ENCODE peak calls at places on chromosome 17, in seven cellular contexts. One of them, this sample, is unnamed.

GRCh38 chr17:8463089-8463488 is 27.4 kb downstream of the NDEL1 start:
- DNase-seq in colonic mucosa: no peak
- DNase-seq in fibroblast of mammary gland: peak
- DNase-seq in transverse colon: no peak
- DNase-seq in fibroblast of lung: no peak
- DNase-seq in thyroid gland: no peak
- DNase-seq in SK-N-SH: no peak
- DNase-seq in this sample: no peak

GRCh38 chr17:44872131-44872768 is 24.6 kb downstream of the HIGD1B start:
- DNase-seq in colonic mucosa: no peak
- DNase-seq in fibroblast of mammary gland: no peak
- DNase-seq in SK-N-SH: no peak
- DNase-seq in fibroblast of lung: no peak
- DNase-seq in transverse colon: peak
- DNase-seq in thyroid gland: no peak
- DNase-seq in this sample: no peak

GRCh38 chr17:75985986-75986385 is 6.9 kb downstream of the TEN1 start:
- DNase-seq in colonic mucosa: no peak
- DNase-seq in thyroid gland: no peak
- DNase-seq in fibroblast of mammary gland: no peak
- DNase-seq in fibroblast of lung: no peak
- DNase-seq in transverse colon: no peak
- DNase-seq in SK-N-SH: no peak
- DNase-seq in this sample: no peak

GRCh38 chr17:35376245-35376644 is 2.8 kb upstream of the SLFN11 start:
- DNase-seq in fibroblast of mammary gland: peak
- DNase-seq in thyroid gland: no peak
- DNase-seq in colonic mucosa: no peak
- DNase-seq in fibroblast of lung: no peak
- DNase-seq in SK-N-SH: no peak
- DNase-seq in transverse colon: no peak
- DNase-seq in this sample: no peak

GRCh38 chr17:73028311-73028755 is 64.2 kb downstream of the SLC39A11 start:
- DNase-seq in SK-N-SH: no peak
- DNase-seq in thyroid gland: no peak
- DNase-seq in fibroblast of lung: peak
- DNase-seq in fibroblast of mammary gland: peak
- DNase-seq in colonic mucosa: no peak
- DNase-seq in transverse colon: no peak
- DNase-seq in this sample: no peak

GRCh38 chr17:54967621-54968258 is 714 bp downstream of the COX11 start:
- DNase-seq in SK-N-SH: peak
- DNase-seq in colonic mucosa: peak
- DNase-seq in fibroblast of lung: peak
- DNase-seq in fibroblast of mammary gland: peak
- DNase-seq in thyroid gland: no peak
- DNase-seq in transverse colon: peak
- DNase-seq in this sample: no peak

GRCh38 chr17:8005951-8006730 is 3.7 kb downstream of the GUCY2D start:
- DNase-seq in transverse colon: no peak
- DNase-seq in colonic mucosa: no peak
- DNase-seq in fibroblast of mammary gland: no peak
- DNase-seq in SK-N-SH: peak
- DNase-seq in fibroblast of lung: no peak
- DNase-seq in thyroid gland: no peak
- DNase-seq in this sample: no peak

GRCh38 chr17:77644981-77645380 is 313.5 kb upstream of the TNRC6C start:
- DNase-seq in thyroid gland: no peak
- DNase-seq in fibroblast of mammary gland: no peak
- DNase-seq in SK-N-SH: no peak
- DNase-seq in colonic mucosa: no peak
- DNase-seq in fibroblast of lung: no peak
- DNase-seq in transverse colon: no peak
- DNase-seq in this sample: no peak

GRCh38 chr17:37708616-37709212 is 36.1 kb downstream of the HNF1B start:
- DNase-seq in SK-N-SH: no peak
- DNase-seq in thyroid gland: no peak
- DNase-seq in fibroblast of mammary gland: peak
- DNase-seq in transverse colon: peak
- DNase-seq in colonic mucosa: peak
- DNase-seq in fibroblast of lung: peak
- DNase-seq in this sample: no peak

GRCh38 chr17:68089881-68090280 is 54.3 kb downstream of the KPNA2 start:
- DNase-seq in fibroblast of mammary gland: peak
- DNase-seq in thyroid gland: peak
- DNase-seq in SK-N-SH: no peak
- DNase-seq in colonic mucosa: peak
- DNase-seq in transverse colon: peak
- DNase-seq in fibroblast of lung: peak
- DNase-seq in this sample: peak

GRCh38 chr17:41811549-41812175 is at the start of gene P3H4:
- DNase-seq in colonic mucosa: peak
- DNase-seq in SK-N-SH: peak
- DNase-seq in fibroblast of mammary gland: peak
- DNase-seq in fibroblast of lung: peak
- DNase-seq in transverse colon: peak
- DNase-seq in thyroid gland: peak
- DNase-seq in this sample: peak

GRCh38 chr17:33073416-33073815 is 81.8 kb downstream of the SPACA3 start:
- DNase-seq in fibroblast of lung: no peak
- DNase-seq in SK-N-SH: no peak
- DNase-seq in thyroid gland: no peak
- DNase-seq in transverse colon: no peak
- DNase-seq in colonic mucosa: no peak
- DNase-seq in fibroblast of mammary gland: no peak
- DNase-seq in this sample: no peak

GRCh38 chr17:33072421-33073175 is 81.0 kb downstream of the SPACA3 start:
- DNase-seq in thyroid gland: no peak
- DNase-seq in SK-N-SH: no peak
- DNase-seq in transverse colon: no peak
- DNase-seq in colonic mucosa: no peak
- DNase-seq in fibroblast of mammary gland: no peak
- DNase-seq in fibroblast of lung: peak
- DNase-seq in this sample: no peak
- TF ChIP-seq CTCF in thyroid gland: no peak
- TF ChIP-seq CTCF in SK-N-SH: no peak
- TF ChIP-seq CTCF in transverse colon: no peak
- TF ChIP-seq CTCF in colonic mucosa: no peak
- TF ChIP-seq CTCF in fibroblast of mammary gland: no peak
- TF ChIP-seq CTCF in fibroblast of lung: no peak
- TF ChIP-seq CTCF in this sample: no peak

GRCh38 chr17:1512351-1512750 is 4.1 kb downstream of the INPP5K start:
- DNase-seq in colonic mucosa: no peak
- DNase-seq in SK-N-SH: no peak
- DNase-seq in thyroid gland: no peak
- DNase-seq in fibroblast of lung: no peak
- DNase-seq in fibroblast of mammary gland: no peak
- DNase-seq in transverse colon: no peak
- DNase-seq in this sample: no peak

GRCh38 chr17:1519678-1520077 is 3.3 kb upstream of the INPP5K start:
- DNase-seq in fibroblast of mammary gland: no peak
- DNase-seq in colonic mucosa: no peak
- DNase-seq in thyroid gland: no peak
- DNase-seq in SK-N-SH: no peak
- DNase-seq in fibroblast of lung: no peak
- DNase-seq in transverse colon: no peak
- DNase-seq in this sample: no peak

GRCh38 chr17:1515640-1516402 is 591 bp downstream of the INPP5K start:
- DNase-seq in thyroid gland: peak
- DNase-seq in SK-N-SH: peak
- DNase-seq in fibroblast of mammary gland: peak
- DNase-seq in transverse colon: peak
- DNase-seq in fibroblast of lung: peak
- DNase-seq in colonic mucosa: peak
- DNase-seq in this sample: no peak

GRCh38 chr17:1518410-1518809 is 2.0 kb upstream of the INPP5K start:
- DNase-seq in fibroblast of lung: no peak
- DNase-seq in thyroid gland: no peak
- DNase-seq in colonic mucosa: no peak
- DNase-seq in fibroblast of mammary gland: no peak
- DNase-seq in transverse colon: no peak
- DNase-seq in SK-N-SH: no peak
- DNase-seq in this sample: no peak

DNA sequence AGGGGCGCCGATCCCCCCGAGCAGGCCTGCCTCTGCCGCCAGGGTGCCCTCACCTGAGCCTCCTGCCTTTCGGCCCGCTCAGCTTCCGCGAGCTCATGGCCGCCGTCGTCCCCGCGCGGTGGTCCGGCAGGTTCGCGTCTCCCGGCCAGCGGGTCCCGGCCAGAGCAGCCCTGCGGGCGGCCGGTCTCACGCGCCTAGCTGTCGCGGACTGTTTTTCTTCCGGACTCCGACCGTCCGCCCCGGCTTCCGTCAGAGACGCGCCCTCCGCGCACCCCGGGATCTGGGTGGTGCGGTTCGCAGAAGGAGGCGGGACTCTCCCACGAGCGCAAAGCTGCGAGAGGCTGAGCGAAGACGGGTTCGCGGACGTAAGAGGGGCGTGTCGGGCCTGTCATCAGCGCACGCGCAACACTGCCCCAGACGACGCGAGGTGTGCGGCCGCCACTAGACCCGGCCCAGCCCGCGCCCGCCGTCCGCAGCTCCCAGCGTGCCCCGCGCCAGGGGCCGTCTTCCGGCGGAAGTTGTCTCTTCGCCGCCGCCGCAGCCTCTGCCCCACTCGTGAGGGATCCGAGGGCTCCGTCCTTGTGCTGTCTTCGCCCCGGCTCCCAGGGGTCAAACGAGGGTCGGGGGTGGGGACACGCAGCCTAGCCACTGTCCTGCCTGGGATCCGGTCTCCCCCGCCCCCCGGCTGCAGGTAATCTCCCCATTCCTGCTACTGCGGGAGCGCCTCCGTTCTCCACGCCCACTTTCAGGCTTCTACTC is at the start of gene INPP5K:
- DNase-seq in colonic mucosa: peak
- DNase-seq in thyroid gland: peak
- DNase-seq in transverse colon: peak
- DNase-seq in fibroblast of mammary gland: peak
- DNase-seq in SK-N-SH: peak
- DNase-seq in fibroblast of lung: peak
- DNase-seq in this sample: peak
- TF ChIP-seq CTCF in colonic mucosa: no peak
- TF ChIP-seq CTCF in thyroid gland: peak
- TF ChIP-seq CTCF in transverse colon: no peak
- TF ChIP-seq CTCF in fibroblast of mammary gland: no peak
- TF ChIP-seq CTCF in SK-N-SH: no peak
- TF ChIP-seq CTCF in fibroblast of lung: peak
- TF ChIP-seq CTCF in this sample: no peak

GRCh38 chr17:57461082-57461481 is 204.8 kb downstream of the MSI2 start:
- DNase-seq in SK-N-SH: no peak
- DNase-seq in transverse colon: no peak
- DNase-seq in fibroblast of mammary gland: peak
- DNase-seq in fibroblast of lung: peak
- DNase-seq in thyroid gland: no peak
- DNase-seq in colonic mucosa: no peak
- DNase-seq in this sample: no peak

GRCh38 chr17:57462007-57462579 is 205.8 kb downstream of the MSI2 start:
- DNase-seq in thyroid gland: no peak
- DNase-seq in fibroblast of lung: no peak
- DNase-seq in transverse colon: no peak
- DNase-seq in SK-N-SH: no peak
- DNase-seq in fibroblast of mammary gland: no peak
- DNase-seq in colonic mucosa: no peak
- DNase-seq in this sample: no peak

GRCh38 chr17:57457188-57457587 is 200.9 kb downstream of the MSI2 start:
- DNase-seq in SK-N-SH: no peak
- DNase-seq in transverse colon: no peak
- DNase-seq in thyroid gland: no peak
- DNase-seq in colonic mucosa: no peak
- DNase-seq in fibroblast of mammary gland: no peak
- DNase-seq in fibroblast of lung: no peak
- DNase-seq in this sample: no peak

GRCh38 chr17:57458718-57459285 is 202.5 kb downstream of the MSI2 start:
- DNase-seq in SK-N-SH: no peak
- DNase-seq in thyroid gland: no peak
- DNase-seq in transverse colon: no peak
- DNase-seq in fibroblast of mammary gland: no peak
- DNase-seq in fibroblast of lung: no peak
- DNase-seq in colonic mucosa: no peak
- DNase-seq in this sample: no peak

DNA sequence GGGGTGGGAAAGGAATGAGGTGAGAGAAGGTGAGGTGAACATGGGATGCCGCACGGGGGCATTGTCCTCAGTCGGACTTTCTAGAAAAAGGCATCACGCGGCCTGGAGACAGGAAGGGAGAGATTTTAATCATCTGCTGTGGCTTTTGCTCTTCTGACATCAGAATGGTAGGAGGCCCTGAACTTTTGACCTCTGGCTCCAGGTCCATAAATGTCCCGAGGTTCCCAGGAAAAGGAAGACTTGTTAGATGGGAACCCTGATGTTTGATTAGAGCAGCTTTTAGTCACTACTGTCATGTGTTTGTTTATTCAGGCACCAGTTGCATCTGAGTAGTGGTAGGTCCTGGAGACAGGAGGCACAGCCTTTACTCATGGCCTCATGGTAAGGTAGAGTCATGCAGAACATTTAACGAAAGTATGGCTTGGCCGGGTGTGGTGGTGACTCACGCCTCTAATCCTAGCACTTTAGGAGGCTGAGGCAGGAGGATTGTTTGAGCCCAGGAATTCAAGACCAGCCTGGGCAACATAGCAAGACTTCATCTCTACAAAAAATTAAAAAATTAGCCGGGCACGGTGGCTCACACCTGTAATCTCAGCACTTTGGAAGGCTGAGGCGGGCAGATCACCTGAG is 203.1 kb downstream of the MSI2 start:
- DNase-seq in fibroblast of mammary gland: peak
- DNase-seq in thyroid gland: no peak
- DNase-seq in transverse colon: no peak
- DNase-seq in colonic mucosa: no peak
- DNase-seq in fibroblast of lung: peak
- DNase-seq in SK-N-SH: no peak
- DNase-seq in this sample: no peak
- TF ChIP-seq CTCF in fibroblast of mammary gland: no peak
- TF ChIP-seq CTCF in thyroid gland: no peak
- TF ChIP-seq CTCF in transverse colon: no peak
- TF ChIP-seq CTCF in colonic mucosa: no peak
- TF ChIP-seq CTCF in fibroblast of lung: no peak
- TF ChIP-seq CTCF in SK-N-SH: no peak
- TF ChIP-seq CTCF in this sample: no peak

GRCh38 chr17:59699786-59700185 is 7.4 kb downstream of the PTRH2 start:
- DNase-seq in thyroid gland: no peak
- DNase-seq in fibroblast of mammary gland: no peak
- DNase-seq in colonic mucosa: no peak
- DNase-seq in transverse colon: no peak
- DNase-seq in SK-N-SH: no peak
- DNase-seq in fibroblast of lung: no peak
- DNase-seq in this sample: no peak

GRCh38 chr17:59698143-59698542 is 9.1 kb downstream of the PTRH2 start:
- DNase-seq in thyroid gland: no peak
- DNase-seq in transverse colon: no peak
- DNase-seq in fibroblast of lung: no peak
- DNase-seq in SK-N-SH: no peak
- DNase-seq in colonic mucosa: no peak
- DNase-seq in fibroblast of mammary gland: no peak
- DNase-seq in this sample: no peak

GRCh38 chr17:59699218-59699617 is 8.0 kb downstream of the PTRH2 start:
- DNase-seq in SK-N-SH: no peak
- DNase-seq in colonic mucosa: no peak
- DNase-seq in transverse colon: no peak
- DNase-seq in fibroblast of lung: no peak
- DNase-seq in fibroblast of mammary gland: no peak
- DNase-seq in thyroid gland: no peak
- DNase-seq in this sample: no peak

GRCh38 chr17:59706900-59707181 is 389 bp downstream of the PTRH2 start:
- DNase-seq in colonic mucosa: no peak
- DNase-seq in thyroid gland: no peak
- DNase-seq in transverse colon: no peak
- DNase-seq in fibroblast of lung: peak
- DNase-seq in fibroblast of mammary gland: no peak
- DNase-seq in SK-N-SH: no peak
- DNase-seq in this sample: no peak

GRCh38 chr17:59702304-59702703 is 4.9 kb downstream of the PTRH2 start:
- DNase-seq in fibroblast of mammary gland: no peak
- DNase-seq in transverse colon: no peak
- DNase-seq in thyroid gland: no peak
- DNase-seq in SK-N-SH: no peak
- DNase-seq in fibroblast of lung: no peak
- DNase-seq in colonic mucosa: no peak
- DNase-seq in this sample: no peak
- TF ChIP-seq CTCF in fibroblast of mammary gland: no peak
- TF ChIP-seq CTCF in transverse colon: no peak
- TF ChIP-seq CTCF in thyroid gland: no peak
- TF ChIP-seq CTCF in SK-N-SH: no peak
- TF ChIP-seq CTCF in fibroblast of lung: no peak
- TF ChIP-seq CTCF in colonic mucosa: no peak
- TF ChIP-seq CTCF in this sample: no peak

This sample was measured in osteocyte.